ENCODE peak calls at places on chromosomes 5 and 9, in eight cellular contexts. B is kidney epithelial cell; R is AG04450; S is sigmoid colon; F is brain microvascular endothelial cell; A is OCI-LY7; H is astrocyte of the spinal cord; Y is CD4-positive, alpha-beta T cell. O is an unnamed sample.
A peak's percentile ranks its signal among the peaks of the same experiment; 100 is the strongest.

GRCh38 chr5:124677376-124677998 is 69.0 kb downstream of the ZNF608 start:
- DNase-seq in Y (no peak), S (peak; percentile 83), F (peak; percentile 31), R (no peak), H (no peak), A (no peak), B (no peak), O (no peak)

GRCh38 chr5:43106290-43106638 is 14.4 kb upstream of the ZNF131 start:
- DNase-seq in Y (no peak), S (no peak), B (no peak), A (no peak), H (no peak), F (peak; percentile 16), R (no peak), O (no peak)

GRCh38 chr9:117164512-117164911 is 250.3 kb downstream of the ASTN2 start:
- DNase-seq in Y (no peak), F (no peak), H (no peak), S (no peak), R (no peak), A (no peak), B (no peak), O (no peak)

GRCh38 chr5:175235251-175235963 is 208.6 kb downstream of the DRD1 start:
- DNase-seq in Y (no peak), F (no peak), B (no peak), R (no peak), A (no peak), H (peak; percentile 41), S (no peak), O (no peak)

GRCh38 chr9:30575691-30576090 is 1808.8 kb upstream of the ACO1 start:
- DNase-seq in R (no peak), S (no peak), H (no peak), A (no peak), B (no peak), F (no peak), Y (no peak), O (no peak)

GRCh38 chr5:122341087-122341486 is 29.1 kb downstream of the SNCAIP start:
- DNase-seq in S (no peak), A (no peak), B (no peak), F (no peak), H (no peak), Y (no peak), R (no peak), O (no peak)

GRCh38 chr5:122971333-122971732 is 65.2 kb downstream of the PPIC start:
- DNase-seq in F (no peak), B (no peak), R (no peak), H (no peak), Y (no peak), A (no peak), S (no peak), O (no peak)

GRCh38 chr5:81425569-81425968 is 31.6 kb upstream of the ACOT12 start:
- DNase-seq in Y (no peak), B (peak; percentile 26), A (peak; percentile 75), F (no peak), H (peak; percentile 64), S (no peak), R (no peak), O (peak; percentile 59)

GRCh38 chr5:84478603-84479002 is 93.9 kb upstream of the EDIL3 start:
- DNase-seq in Y (no peak), F (no peak), S (no peak), A (no peak), H (peak; percentile 12), B (no peak), R (no peak), O (no peak)

GRCh38 chr5:145471831-145472616 is 363.1 kb downstream of the PRELID2 start:
- DNase-seq in F (no peak), R (no peak), A (no peak), Y (no peak), S (no peak), H (no peak), B (peak; percentile 55), O (no peak)

GRCh38 chr9:137665697-137666504 is 47.1 kb downstream of the EHMT1 start:
- DNase-seq in F (peak; percentile 32), B (no peak), H (peak; percentile 41), R (no peak), S (peak; percentile 76), Y (no peak), A (no peak), O (no peak)

GRCh38 chr5:149829954-149830353 is 99.8 kb downstream of the PPARGC1B start:
- DNase-seq in R (no peak), A (peak; percentile 37), B (no peak), Y (no peak), F (no peak), H (no peak), S (no peak), O (peak; percentile 27)

GRCh38 chr5:6162175-6162574 is 216.2 kb downstream of the MED10 start:
- DNase-seq in H (no peak), F (no peak), B (no peak), A (no peak), Y (no peak), R (no peak), S (no peak), O (no peak)

GRCh38 chr5:11902304-11902703 is 1.9 kb downstream of the CTNND2 start:
- DNase-seq in A (no peak), H (no peak), S (no peak), R (no peak), B (no peak), F (no peak), Y (no peak), O (no peak)

GRCh38 chr5:172798422-172799215 is 27.6 kb upstream of the DUSP1 start:
- DNase-seq in R (no peak), B (peak; percentile 83), Y (no peak), H (peak; percentile 92), F (peak; percentile 90), S (peak; percentile 84), A (no peak), O (no peak)

GRCh38 chr9:73143606-73144328 is 7.9 kb upstream of the ANXA1 start:
- DNase-seq in R (peak; percentile 43), Y (no peak), S (no peak), B (peak; percentile 69), F (peak; percentile 56), H (peak; percentile 84), A (no peak), O (no peak)

GRCh38 chr5:38497946-38498345 is 58.5 kb downstream of the LIFR start:
- DNase-seq in F (peak; percentile 14), B (no peak), R (no peak), H (peak; percentile 39), S (no peak), Y (no peak), A (no peak), O (no peak)

GRCh38 chr5:7961540-7961939 is 92.6 kb downstream of the MTRR start:
- DNase-seq in F (no peak), S (no peak), A (no peak), R (no peak), Y (no peak), H (no peak), B (no peak), O (no peak)

GRCh38 chr5:91468643-91469422 is 85.7 kb upstream of the ARRDC3 start:
- DNase-seq in F (no peak), R (no peak), H (peak; percentile 41), B (no peak), S (no peak), Y (no peak), A (no peak), O (no peak)

GRCh38 chr5:96111080-96111756 is 149.6 kb upstream of the ELL2 start:
- DNase-seq in Y (no peak), S (no peak), B (no peak), A (no peak), R (no peak), H (no peak), F (no peak), O (no peak)

GRCh38 chr5:96112703-96113102 is 151.1 kb upstream of the ELL2 start:
- DNase-seq in F (no peak), B (no peak), H (no peak), R (no peak), Y (no peak), A (no peak), S (no peak), O (no peak)

GRCh38 chr5:96110289-96110688 is 148.6 kb upstream of the ELL2 start:
- DNase-seq in F (no peak), H (no peak), B (no peak), R (no peak), Y (no peak), S (no peak), A (no peak), O (no peak)

GRCh38 chr5:96113170-96113939 is 151.7 kb upstream of the ELL2 start:
- DNase-seq in R (no peak), F (no peak), H (no peak), A (no peak), S (no peak), Y (no peak), B (no peak), O (no peak)

GRCh38 chr5:96112123-96112670 is 150.5 kb upstream of the ELL2 start:
- DNase-seq in F (no peak), Y (no peak), B (no peak), S (no peak), A (no peak), H (no peak), R (no peak), O (no peak)
- TF ChIP-seq CTCF in F (no peak), Y (no peak), B (no peak), S (no peak), A (no peak), H (peak; percentile 1), R (no peak), O (no peak)

GRCh38 chr5:171453056-171453725 is 33.7 kb downstream of the FGF18 start:
- DNase-seq in F (no peak), Y (no peak), H (no peak), B (no peak), R (no peak), A (no peak), S (no peak), O (no peak)
- TF ChIP-seq CTCF in F (peak; percentile 22), Y (no peak), H (no peak), B (no peak), R (no peak), A (no peak), S (no peak), O (no peak)

GRCh38 chr5:61823796-61824195 is 482.2 kb upstream of the KIF2A start:
- DNase-seq in S (no peak), A (no peak), B (no peak), H (no peak), R (no peak), F (no peak), Y (no peak), O (no peak)
- TF ChIP-seq CTCF in S (no peak), A (no peak), B (no peak), H (no peak), R (no peak), F (no peak), Y (no peak), O (no peak)

DNA sequence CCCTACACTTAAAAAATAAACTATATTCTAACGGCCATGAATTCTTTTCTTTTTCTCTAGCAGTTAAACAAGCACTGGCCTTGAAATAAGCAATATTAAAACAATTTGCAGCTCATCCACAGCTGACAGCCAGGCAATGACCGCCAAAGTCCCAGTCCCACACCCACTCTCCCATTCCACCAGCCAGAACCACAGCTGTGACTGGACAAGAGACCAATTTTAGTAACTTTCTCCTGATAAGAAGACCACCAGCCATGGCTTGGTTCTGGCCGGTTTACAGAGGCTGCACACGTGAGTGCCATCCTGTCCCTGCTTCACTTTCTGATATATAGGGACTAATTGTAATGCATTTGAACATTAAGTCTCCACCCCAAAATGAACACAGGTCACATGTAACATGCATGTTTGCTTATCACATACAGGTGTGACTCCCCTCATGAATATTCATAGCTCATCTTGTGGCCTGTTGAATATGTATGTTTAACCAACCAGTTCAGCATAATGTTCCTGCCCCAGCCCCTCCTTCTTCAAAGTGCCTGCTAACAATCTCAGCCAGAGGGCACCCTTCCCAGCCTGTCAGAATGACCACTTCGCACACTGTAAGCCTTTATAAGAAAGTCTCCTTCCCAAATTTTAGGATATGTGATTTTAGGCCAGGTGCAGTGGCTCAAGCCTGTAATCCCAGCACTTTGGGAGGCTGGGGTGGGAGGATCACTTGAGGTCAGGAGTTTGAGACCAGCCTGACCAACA is 23.9 kb upstream of the FANCC start:
- DNase-seq in B (no peak), Y (no peak), R (no peak), F (no peak), H (no peak), S (no peak), A (no peak), O (no peak)
- TF ChIP-seq CTCF in B (peak; percentile 20), Y (no peak), R (peak; percentile 54), F (peak; percentile 56), H (peak; percentile 33), S (peak; percentile 33), A (peak; percentile 19), O (no peak)

O was measured in GM20000.